ENCODE peak calls at places on chromosomes 7 and 10, in five cellular contexts. One of them, this sample, is unnamed. For H3K27me3, the result is how much of the 10 kb centered on the place peaks cover.

GRCh38 chr10:8403711-8404371 is 349.4 kb downstream of the GATA3 start:
- DNase-seq in left ventricle myocardium inferior: no peak
- DNase-seq in fibroblast of lung: no peak
- DNase-seq in transverse colon: no peak
- DNase-seq in tibial nerve: no peak
- DNase-seq in this sample: no peak

GRCh38 chr10:6133331-6134098 is 44.7 kb downstream of the RBM17 start:
- DNase-seq in transverse colon: no peak
- DNase-seq in fibroblast of lung: peak
- DNase-seq in left ventricle myocardium inferior: no peak
- DNase-seq in tibial nerve: no peak
- DNase-seq in this sample: no peak

GRCh38 chr7:27151341-27151944 is 940 bp downstream of the HOXA3 start:
- DNase-seq in tibial nerve: no peak
- DNase-seq in left ventricle myocardium inferior: peak
- DNase-seq in fibroblast of lung: no peak
- DNase-seq in transverse colon: no peak
- DNase-seq in this sample: peak

GRCh38 chr10:45451407-45451806 is 77.4 kb downstream of the ALOX5 start:
- DNase-seq in tibial nerve: no peak
- DNase-seq in fibroblast of lung: no peak
- DNase-seq in transverse colon: no peak
- DNase-seq in left ventricle myocardium inferior: no peak
- DNase-seq in this sample: no peak

GRCh38 chr7:94431203-94431602 is 36.5 kb downstream of the COL1A2 start:
- DNase-seq in fibroblast of lung: no peak
- DNase-seq in left ventricle myocardium inferior: no peak
- DNase-seq in tibial nerve: no peak
- DNase-seq in transverse colon: no peak
- DNase-seq in this sample: no peak

GRCh38 chr7:424961-425793 is 94.5 kb downstream of the PDGFA start:
- DNase-seq in fibroblast of lung: peak
- DNase-seq in left ventricle myocardium inferior: no peak
- DNase-seq in tibial nerve: no peak
- DNase-seq in transverse colon: no peak
- DNase-seq in this sample: no peak

GRCh38 chr7:73521636-73522080 is 435 bp downstream of the BAZ1B start:
- DNase-seq in tibial nerve: no peak
- DNase-seq in left ventricle myocardium inferior: peak
- DNase-seq in fibroblast of lung: peak
- DNase-seq in transverse colon: no peak
- DNase-seq in this sample: peak

GRCh38 chr7:147658392-147658791 is 932.2 kb upstream of the C7orf33 start:
- DNase-seq in transverse colon: no peak
- DNase-seq in fibroblast of lung: no peak
- DNase-seq in left ventricle myocardium inferior: no peak
- DNase-seq in tibial nerve: no peak
- DNase-seq in this sample: no peak

GRCh38 chr10:73908853-73909611 is 1.9 kb upstream of the PLAU start:
- DNase-seq in fibroblast of lung: peak
- DNase-seq in transverse colon: peak
- DNase-seq in left ventricle myocardium inferior: peak
- DNase-seq in tibial nerve: peak
- DNase-seq in this sample: peak

GRCh38 chr10:26216577-26216948 is at the start of gene GAD2:
- DNase-seq in tibial nerve: no peak
- DNase-seq in left ventricle myocardium inferior: no peak
- DNase-seq in fibroblast of lung: no peak
- DNase-seq in transverse colon: no peak
- DNase-seq in this sample: no peak
- H3K27me3 ChIP-seq in tibial nerve: half or more
- H3K27me3 ChIP-seq in left ventricle myocardium inferior: half or more
- H3K27me3 ChIP-seq in fibroblast of lung: under half
- H3K27me3 ChIP-seq in transverse colon: half or more
- H3K27me3 ChIP-seq in this sample: half or more

DNA sequence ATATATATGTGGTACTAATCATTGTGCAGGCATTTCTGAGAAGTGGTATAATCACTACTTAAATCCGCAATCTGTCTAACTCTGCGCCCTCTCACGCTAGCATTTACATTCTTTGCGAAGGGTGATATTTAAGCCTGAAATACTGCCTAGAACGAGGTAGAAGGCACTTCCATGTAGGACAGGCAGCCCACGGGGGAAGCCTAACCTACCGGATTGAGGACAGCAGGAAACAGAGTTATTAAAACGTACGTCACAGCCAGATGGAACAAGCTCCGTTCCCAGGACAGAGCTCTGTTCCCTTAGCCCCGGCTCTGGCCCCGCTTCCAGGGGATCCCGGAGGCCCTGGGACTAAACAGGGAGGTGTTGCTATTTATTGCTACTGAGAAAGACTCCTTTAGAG is 59.3 kb upstream of the ECHDC3 start:
- DNase-seq in left ventricle myocardium inferior: no peak
- DNase-seq in fibroblast of lung: no peak
- DNase-seq in transverse colon: no peak
- DNase-seq in tibial nerve: no peak
- DNase-seq in this sample: no peak
- H3K4me3 ChIP-seq in left ventricle myocardium inferior: no peak
- H3K4me3 ChIP-seq in fibroblast of lung: no peak
- H3K4me3 ChIP-seq in transverse colon: no peak
- H3K4me3 ChIP-seq in tibial nerve: no peak
- H3K4me3 ChIP-seq in this sample: no peak

GRCh38 chr7:44306608-44307007 is 18.8 kb downstream of the CAMK2B start:
- DNase-seq in fibroblast of lung: no peak
- DNase-seq in left ventricle myocardium inferior: no peak
- DNase-seq in transverse colon: no peak
- DNase-seq in tibial nerve: no peak
- DNase-seq in this sample: no peak
- H3K27me3 ChIP-seq in fibroblast of lung: under half
- H3K27me3 ChIP-seq in left ventricle myocardium inferior: under half
- H3K27me3 ChIP-seq in transverse colon: under half
- H3K27me3 ChIP-seq in tibial nerve: under half
- H3K27me3 ChIP-seq in this sample: under half

DNA sequence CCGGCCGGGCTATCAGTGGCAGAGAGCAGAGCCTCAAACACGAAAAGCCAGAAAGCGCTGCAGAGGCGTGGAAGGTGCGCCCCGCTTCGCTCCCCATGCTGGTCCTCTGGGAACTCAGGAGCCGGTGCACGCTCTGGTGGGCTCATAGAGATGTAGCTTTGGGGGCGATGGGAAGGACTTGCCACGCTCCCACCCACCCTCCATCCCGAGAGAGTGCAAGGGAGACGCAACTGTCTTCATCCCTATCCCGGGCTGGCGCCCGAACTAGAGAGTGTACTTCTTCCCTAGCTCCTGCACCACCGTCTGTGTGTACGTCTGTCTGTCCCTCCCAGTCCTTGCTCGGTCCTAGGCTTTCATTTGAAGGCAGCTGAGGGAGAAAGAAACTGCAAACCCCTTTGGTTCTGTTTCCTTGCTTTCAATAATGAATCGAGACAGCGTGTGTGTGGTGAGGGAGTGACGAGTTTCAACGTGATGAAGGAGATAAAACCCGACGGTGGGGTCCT is 6.1 kb upstream of the EMX2 start:
- DNase-seq in transverse colon: no peak
- DNase-seq in tibial nerve: no peak
- DNase-seq in fibroblast of lung: no peak
- DNase-seq in left ventricle myocardium inferior: no peak
- DNase-seq in this sample: no peak
- H3K4me3 ChIP-seq in transverse colon: no peak
- H3K4me3 ChIP-seq in tibial nerve: no peak
- H3K4me3 ChIP-seq in fibroblast of lung: no peak
- H3K4me3 ChIP-seq in left ventricle myocardium inferior: no peak
- H3K4me3 ChIP-seq in this sample: no peak

GRCh38 chr7:105677395-105677701 is 96.1 kb upstream of the EFCAB10 start:
- DNase-seq in tibial nerve: no peak
- DNase-seq in transverse colon: no peak
- DNase-seq in fibroblast of lung: no peak
- DNase-seq in left ventricle myocardium inferior: no peak
- DNase-seq in this sample: no peak

GRCh38 chr7:105672820-105673219 is 91.5 kb upstream of the EFCAB10 start:
- DNase-seq in left ventricle myocardium inferior: no peak
- DNase-seq in fibroblast of lung: no peak
- DNase-seq in tibial nerve: no peak
- DNase-seq in transverse colon: no peak
- DNase-seq in this sample: no peak

GRCh38 chr7:105674200-105675030 is 93.1 kb upstream of the EFCAB10 start:
- DNase-seq in transverse colon: no peak
- DNase-seq in left ventricle myocardium inferior: no peak
- DNase-seq in fibroblast of lung: no peak
- DNase-seq in tibial nerve: no peak
- DNase-seq in this sample: no peak

GRCh38 chr7:105675873-105676484 is 94.7 kb upstream of the EFCAB10 start:
- DNase-seq in left ventricle myocardium inferior: peak
- DNase-seq in tibial nerve: no peak
- DNase-seq in transverse colon: peak
- DNase-seq in fibroblast of lung: no peak
- DNase-seq in this sample: peak

GRCh38 chr7:105673367-105674188 is 92.3 kb upstream of the EFCAB10 start:
- DNase-seq in left ventricle myocardium inferior: no peak
- DNase-seq in fibroblast of lung: peak
- DNase-seq in transverse colon: peak
- DNase-seq in tibial nerve: no peak
- DNase-seq in this sample: no peak
- H3K27me3 ChIP-seq in left ventricle myocardium inferior: under half
- H3K27me3 ChIP-seq in fibroblast of lung: under half
- H3K27me3 ChIP-seq in transverse colon: under half
- H3K27me3 ChIP-seq in tibial nerve: under half
- H3K27me3 ChIP-seq in this sample: under half

GRCh38 chr10:17737021-17737965 is 14.7 kb upstream of the TMEM236 start:
- DNase-seq in fibroblast of lung: peak
- DNase-seq in tibial nerve: peak
- DNase-seq in left ventricle myocardium inferior: peak
- DNase-seq in transverse colon: no peak
- DNase-seq in this sample: peak

GRCh38 chr10:17747883-17748550 is 4.0 kb upstream of the TMEM236 start:
- DNase-seq in transverse colon: no peak
- DNase-seq in tibial nerve: no peak
- DNase-seq in fibroblast of lung: peak
- DNase-seq in left ventricle myocardium inferior: no peak
- DNase-seq in this sample: no peak

GRCh38 chr10:17744395-17744841 is 7.6 kb upstream of the TMEM236 start:
- DNase-seq in tibial nerve: no peak
- DNase-seq in transverse colon: no peak
- DNase-seq in fibroblast of lung: no peak
- DNase-seq in left ventricle myocardium inferior: no peak
- DNase-seq in this sample: no peak

GRCh38 chr10:17740668-17741067 is 11.3 kb upstream of the TMEM236 start:
- DNase-seq in tibial nerve: no peak
- DNase-seq in left ventricle myocardium inferior: no peak
- DNase-seq in transverse colon: no peak
- DNase-seq in fibroblast of lung: no peak
- DNase-seq in this sample: no peak

DNA sequence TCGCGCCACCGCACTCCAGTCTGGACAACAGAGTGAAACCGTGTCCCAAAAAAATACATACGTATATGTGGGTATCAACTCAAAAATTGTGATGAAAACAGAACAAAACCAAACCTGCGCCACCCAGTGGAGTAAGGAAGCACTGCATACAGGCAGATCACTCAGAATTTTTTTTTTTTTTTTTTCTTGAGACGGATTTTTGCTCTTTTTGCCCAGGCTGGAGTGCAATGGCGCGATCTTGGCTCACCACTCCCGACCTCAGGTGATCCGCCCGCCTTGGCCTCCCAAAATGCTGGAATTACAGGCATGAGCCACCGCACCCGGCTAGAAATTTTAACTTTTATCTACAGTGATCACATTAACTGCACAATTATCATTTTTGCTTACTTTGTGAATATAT is 9.1 kb upstream of the TMEM236 start:
- DNase-seq in left ventricle myocardium inferior: peak
- DNase-seq in fibroblast of lung: peak
- DNase-seq in transverse colon: peak
- DNase-seq in tibial nerve: peak
- DNase-seq in this sample: peak
- H3K4me3 ChIP-seq in left ventricle myocardium inferior: no peak
- H3K4me3 ChIP-seq in fibroblast of lung: no peak
- H3K4me3 ChIP-seq in transverse colon: no peak
- H3K4me3 ChIP-seq in tibial nerve: no peak
- H3K4me3 ChIP-seq in this sample: no peak

GRCh38 chr7:2929321-2930201 is 85.5 kb upstream of the GNA12 start:
- DNase-seq in tibial nerve: no peak
- DNase-seq in left ventricle myocardium inferior: peak
- DNase-seq in transverse colon: no peak
- DNase-seq in fibroblast of lung: no peak
- DNase-seq in this sample: no peak
- H3K27me3 ChIP-seq in tibial nerve: under half
- H3K27me3 ChIP-seq in left ventricle myocardium inferior: half or more
- H3K27me3 ChIP-seq in transverse colon: under half
- H3K27me3 ChIP-seq in fibroblast of lung: under half
- H3K27me3 ChIP-seq in this sample: under half

GRCh38 chr7:129855234-129855673 is 97.5 kb downstream of the UBE2H start:
- DNase-seq in tibial nerve: no peak
- DNase-seq in transverse colon: no peak
- DNase-seq in left ventricle myocardium inferior: no peak
- DNase-seq in fibroblast of lung: peak
- DNase-seq in this sample: no peak

GRCh38 chr7:129855935-129856717 is 96.6 kb downstream of the UBE2H start:
- DNase-seq in left ventricle myocardium inferior: no peak
- DNase-seq in transverse colon: no peak
- DNase-seq in tibial nerve: no peak
- DNase-seq in fibroblast of lung: no peak
- DNase-seq in this sample: no peak

GRCh38 chr7:129851174-129851573 is 101.6 kb downstream of the UBE2H start:
- DNase-seq in tibial nerve: no peak
- DNase-seq in transverse colon: no peak
- DNase-seq in fibroblast of lung: no peak
- DNase-seq in left ventricle myocardium inferior: no peak
- DNase-seq in this sample: no peak

GRCh38 chr7:129851810-129852209 is 101.0 kb downstream of the UBE2H start:
- DNase-seq in transverse colon: no peak
- DNase-seq in fibroblast of lung: no peak
- DNase-seq in left ventricle myocardium inferior: no peak
- DNase-seq in tibial nerve: no peak
- DNase-seq in this sample: no peak

DNA sequence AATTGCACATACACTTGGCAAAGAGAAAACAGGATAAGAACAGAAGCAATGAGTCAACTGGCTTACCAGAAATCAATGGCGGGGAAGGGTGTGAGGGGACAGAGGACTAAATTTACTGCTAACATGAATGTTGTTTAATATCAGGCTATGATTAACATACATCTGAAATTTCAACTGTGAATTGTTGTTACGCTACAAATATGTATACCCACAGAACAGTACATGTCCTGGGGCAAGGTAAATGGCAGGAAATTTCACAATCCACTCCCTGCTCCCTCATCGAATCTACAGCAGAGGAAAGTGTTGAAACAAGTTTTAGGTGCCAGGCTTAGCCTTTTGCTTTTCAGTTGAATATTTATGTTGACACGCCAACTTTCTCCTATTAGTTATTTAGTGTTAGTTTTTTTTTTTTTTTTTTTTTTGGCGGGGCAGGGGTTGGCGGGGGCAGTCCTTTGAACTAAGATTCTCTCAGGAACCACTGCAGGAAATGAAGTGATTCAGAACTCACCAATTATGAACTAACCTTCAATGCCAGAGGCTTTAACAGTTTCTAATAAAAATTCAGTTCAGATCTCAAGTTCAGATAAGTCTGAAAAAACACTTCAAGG is 99.0 kb downstream of the UBE2H start:
- DNase-seq in tibial nerve: no peak
- DNase-seq in fibroblast of lung: peak
- DNase-seq in transverse colon: no peak
- DNase-seq in left ventricle myocardium inferior: no peak
- DNase-seq in this sample: no peak
- H3K4me3 ChIP-seq in tibial nerve: no peak
- H3K4me3 ChIP-seq in fibroblast of lung: no peak
- H3K4me3 ChIP-seq in transverse colon: no peak
- H3K4me3 ChIP-seq in left ventricle myocardium inferior: no peak
- H3K4me3 ChIP-seq in this sample: no peak